ENCODE peak calls at places on chromosomes 2 and 18, in seven cellular contexts. One of them, this sample, is unnamed.
A peak's percentile ranks its signal among the peaks of the same experiment; 100 is the strongest.

GRCh38 chr2:219497495-219498279 is 1.0 kb upstream of the GMPPA start:
- DNase-seq in LoVo: peak; percentile 82
- DNase-seq in NCI-H2081: no peak
- DNase-seq in brain microvascular endothelial cell: peak; percentile 53
- DNase-seq in posterior vena cava: peak; percentile 97
- DNase-seq in GM03348: peak; percentile 96
- DNase-seq in endothelial cell: peak; percentile 65
- DNase-seq in this sample: peak; percentile 89

GRCh38 chr2:121049141-121049540 is 235.9 kb downstream of the TFCP2L1 start:
- DNase-seq in LoVo: peak; percentile 19
- DNase-seq in NCI-H2081: no peak
- DNase-seq in brain microvascular endothelial cell: no peak
- DNase-seq in posterior vena cava: no peak
- DNase-seq in GM03348: no peak
- DNase-seq in endothelial cell: no peak
- DNase-seq in this sample: no peak

GRCh38 chr18:58947136-58947732 is 82.6 kb downstream of the ZNF532 start:
- DNase-seq in LoVo: no peak
- DNase-seq in NCI-H2081: no peak
- DNase-seq in brain microvascular endothelial cell: no peak
- DNase-seq in posterior vena cava: no peak
- DNase-seq in GM03348: no peak
- DNase-seq in endothelial cell: no peak
- DNase-seq in this sample: no peak

GRCh38 chr18:62105373-62105772 is 81.5 kb downstream of the PIGN start:
- DNase-seq in LoVo: no peak
- DNase-seq in NCI-H2081: no peak
- DNase-seq in brain microvascular endothelial cell: peak; percentile 74
- DNase-seq in posterior vena cava: no peak
- DNase-seq in GM03348: no peak
- DNase-seq in endothelial cell: no peak
- DNase-seq in this sample: no peak

GRCh38 chr2:1833726-1834125 is 89.4 kb upstream of the PXDN start:
- DNase-seq in LoVo: no peak
- DNase-seq in NCI-H2081: no peak
- DNase-seq in brain microvascular endothelial cell: no peak
- DNase-seq in posterior vena cava: peak; percentile 56
- DNase-seq in GM03348: no peak
- DNase-seq in endothelial cell: no peak
- DNase-seq in this sample: no peak

GRCh38 chr2:127079358-127079920 is 27.5 kb downstream of the BIN1 start:
- DNase-seq in LoVo: no peak
- DNase-seq in NCI-H2081: no peak
- DNase-seq in brain microvascular endothelial cell: no peak
- DNase-seq in posterior vena cava: no peak
- DNase-seq in GM03348: no peak
- DNase-seq in endothelial cell: no peak
- DNase-seq in this sample: no peak

GRCh38 chr2:237876518-237876917 is 17.1 kb downstream of the RAMP1 start:
- DNase-seq in LoVo: no peak
- DNase-seq in NCI-H2081: no peak
- DNase-seq in brain microvascular endothelial cell: no peak
- DNase-seq in posterior vena cava: no peak
- DNase-seq in GM03348: no peak
- DNase-seq in endothelial cell: no peak
- DNase-seq in this sample: no peak

GRCh38 chr2:40445467-40445866 is 6.4 kb downstream of the SLC8A1 start:
- DNase-seq in LoVo: no peak
- DNase-seq in NCI-H2081: no peak
- DNase-seq in brain microvascular endothelial cell: no peak
- DNase-seq in posterior vena cava: no peak
- DNase-seq in GM03348: no peak
- DNase-seq in endothelial cell: no peak
- DNase-seq in this sample: no peak

GRCh38 chr18:43665239-43665788 is 388.0 kb upstream of the SYT4 start:
- DNase-seq in LoVo: no peak
- DNase-seq in NCI-H2081: no peak
- DNase-seq in brain microvascular endothelial cell: peak; percentile 94
- DNase-seq in posterior vena cava: no peak
- DNase-seq in GM03348: peak; percentile 69
- DNase-seq in endothelial cell: no peak
- DNase-seq in this sample: no peak

GRCh38 chr2:144712277-144712944 is 192.5 kb upstream of the ZEB2 start:
- DNase-seq in LoVo: no peak
- DNase-seq in NCI-H2081: no peak
- DNase-seq in brain microvascular endothelial cell: no peak
- DNase-seq in posterior vena cava: no peak
- DNase-seq in GM03348: peak; percentile 20
- DNase-seq in endothelial cell: no peak
- DNase-seq in this sample: no peak

GRCh38 chr2:66466435-66466834 is 31.5 kb downstream of the MEIS1 start:
- DNase-seq in LoVo: no peak
- DNase-seq in NCI-H2081: peak; percentile 60
- DNase-seq in brain microvascular endothelial cell: no peak
- DNase-seq in posterior vena cava: no peak
- DNase-seq in GM03348: no peak
- DNase-seq in endothelial cell: no peak
- DNase-seq in this sample: no peak

GRCh38 chr18:8984131-8984670 is 118.3 kb upstream of the NDUFV2 start:
- DNase-seq in LoVo: no peak
- DNase-seq in NCI-H2081: no peak
- DNase-seq in brain microvascular endothelial cell: no peak
- DNase-seq in posterior vena cava: no peak
- DNase-seq in GM03348: no peak
- DNase-seq in endothelial cell: no peak
- DNase-seq in this sample: no peak

GRCh38 chr2:44233450-44234128 is 41.7 kb upstream of the SLC3A1 start:
- DNase-seq in LoVo: peak; percentile 45
- DNase-seq in NCI-H2081: peak; percentile 52
- DNase-seq in brain microvascular endothelial cell: no peak
- DNase-seq in posterior vena cava: no peak
- DNase-seq in GM03348: peak; percentile 72
- DNase-seq in endothelial cell: no peak
- DNase-seq in this sample: peak; percentile 89

GRCh38 chr18:21897811-21898210 is 157.2 kb downstream of the MIB1 start:
- DNase-seq in LoVo: peak; percentile 46
- DNase-seq in NCI-H2081: peak; percentile 43
- DNase-seq in brain microvascular endothelial cell: peak; percentile 47
- DNase-seq in posterior vena cava: no peak
- DNase-seq in GM03348: peak; percentile 79
- DNase-seq in endothelial cell: peak; percentile 72
- DNase-seq in this sample: peak; percentile 53

GRCh38 chr2:178756843-178757242 is 50.4 kb downstream of the TTN start:
- DNase-seq in LoVo: no peak
- DNase-seq in NCI-H2081: no peak
- DNase-seq in brain microvascular endothelial cell: peak; percentile 77
- DNase-seq in posterior vena cava: no peak
- DNase-seq in GM03348: peak; percentile 38
- DNase-seq in endothelial cell: no peak
- DNase-seq in this sample: no peak

GRCh38 chr18:71047882-71048281 is 759.0 kb downstream of the SOCS6 start:
- DNase-seq in LoVo: no peak
- DNase-seq in NCI-H2081: no peak
- DNase-seq in brain microvascular endothelial cell: no peak
- DNase-seq in posterior vena cava: no peak
- DNase-seq in GM03348: no peak
- DNase-seq in endothelial cell: no peak
- DNase-seq in this sample: no peak

This sample was measured in ACHN.